ENCODE peak calls at places on chromosomes 11 and 22, in four cellular contexts. L is K562, S is HepG2, R is GM12878. M is an unnamed sample.

GRCh38 chr11:121112498-121113455 is 11.7 kb downstream of the TECTA start:
- DNase-seq in R (no peak), L (peak), S (peak), M (peak)

GRCh38 chr11:33373636-33374035 is 116.5 kb downstream of the HIPK3 start:
- DNase-seq in L (no peak), R (no peak), S (no peak), M (no peak)

GRCh38 chr11:11988862-11989261 is 19.6 kb downstream of the DKK3 start:
- DNase-seq in S (peak), R (no peak), L (no peak), M (no peak)

GRCh38 chr11:2585566-2586090 is 114.2 kb downstream of the KCNQ1OT1 start:
- DNase-seq in L (no peak), S (no peak), R (no peak), M (peak)

GRCh38 chr11:116420030-116420429 is 352.8 kb downstream of the BUD13 start:
- DNase-seq in R (no peak), L (no peak), S (no peak), M (no peak)

GRCh38 chr11:75492181-75492820 is 33.4 kb downstream of the GDPD5 start:
- DNase-seq in L (peak), S (no peak), R (no peak), M (no peak)

GRCh38 chr11:76444065-76444383 is 794 bp upstream of the EMSY start:
- DNase-seq in L (no peak), R (no peak), S (no peak), M (no peak)

GRCh38 chr22:36599771-36600170 is 70.8 kb upstream of the EIF3D start:
- DNase-seq in R (no peak), S (no peak), L (no peak), M (no peak)

GRCh38 chr11:87603887-87604286 is 566.2 kb downstream of the TMEM135 start:
- DNase-seq in R (no peak), S (no peak), L (no peak), M (no peak)

GRCh38 chr22:44746836-44747519 is 5.4 kb upstream of the ARHGAP8 start:
- DNase-seq in L (no peak), S (peak), R (no peak), M (no peak)

GRCh38 chr11:34570584-34570983 is 50.3 kb upstream of the EHF start:
- DNase-seq in L (no peak), R (no peak), S (no peak), M (peak)

GRCh38 chr11:3687399-3687798 is 16.2 kb upstream of the CHRNA10 start:
- DNase-seq in R (no peak), S (no peak), L (no peak), M (no peak)

GRCh38 chr11:76962583-76963416 is 71.4 kb upstream of the B3GNT6 start:
- DNase-seq in S (peak), R (peak), L (no peak), M (no peak)

GRCh38 chr22:37504964-37505363 is 14.3 kb downstream of the CARD10 start:
- DNase-seq in R (no peak), L (no peak), S (no peak), M (no peak)

GRCh38 chr11:19953342-19953741 is 206.9 kb downstream of the DBX1 start:
- DNase-seq in R (no peak), L (no peak), S (peak), M (no peak)

GRCh38 chr22:44023404-44024287 is 456 bp upstream of the PARVB start:
- DNase-seq in S (no peak), L (peak), R (no peak), M (peak)

GRCh38 chr22:44365832-44366231 is 53.1 kb upstream of the SHISAL1 start:
- DNase-seq in R (no peak), S (no peak), L (no peak), M (no peak)

GRCh38 chr11:78419327-78419726 is 1.7 kb upstream of the GAB2 start:
- DNase-seq in S (no peak), R (no peak), L (no peak), M (no peak)

GRCh38 chr22:23012081-23012622 is 58.2 kb upstream of the GNAZ start:
- DNase-seq in L (peak), R (peak), S (no peak), M (no peak)

GRCh38 chr22:23008887-23009286 is 61.4 kb upstream of the GNAZ start:
- DNase-seq in S (no peak), R (no peak), L (no peak), M (no peak)

GRCh38 chr22:23011105-23011674 is 59.1 kb upstream of the GNAZ start:
- DNase-seq in S (no peak), R (no peak), L (peak), M (no peak)

GRCh38 chr22:23010430-23010829 is 59.9 kb upstream of the GNAZ start:
- DNase-seq in R (no peak), L (peak), S (no peak), M (no peak)

GRCh38 chr22:23007823-23008222 is 62.5 kb upstream of the GNAZ start:
- DNase-seq in S (no peak), L (peak), R (no peak), M (no peak)
- TF ChIP-seq FOXM1 in S (no peak), L (no peak), R (no peak), M (no peak)

DNA sequence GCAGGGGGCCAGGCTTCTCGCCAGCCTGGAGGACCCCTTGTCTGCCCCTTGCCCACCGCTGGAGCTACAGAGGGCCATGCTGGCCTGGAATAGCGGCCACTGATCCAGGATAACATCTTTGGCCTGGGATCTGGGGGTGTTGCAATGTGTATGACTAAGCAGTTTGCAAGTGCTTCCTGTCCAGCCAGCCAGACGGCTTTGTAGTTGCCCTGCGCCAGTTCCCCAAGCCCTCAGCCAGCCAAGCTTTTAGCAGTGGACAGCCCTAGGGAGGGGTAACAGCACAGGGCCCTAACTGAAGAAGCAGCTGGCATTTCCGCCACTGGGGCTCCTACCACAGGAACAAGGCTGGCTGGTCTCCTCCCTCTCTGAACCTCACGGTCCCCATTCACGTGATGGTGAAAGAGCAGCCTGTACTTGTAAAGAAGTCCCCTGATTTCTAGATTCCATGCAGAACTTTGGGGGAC is 32.1 kb downstream of the UQCR10 start:
- DNase-seq in R (no peak), L (peak), S (peak), M (peak)
- H2AFZ ChIP-seq in R (no peak), L (peak), S (no peak), M (peak)

GRCh38 chr22:33023119-33023827 is 34.9 kb downstream of the SYN3 start:
- DNase-seq in L (no peak), R (no peak), S (no peak), M (no peak)
- TF ChIP-seq USF2 in L (no peak), R (no peak), S (no peak), M (no peak)

DNA sequence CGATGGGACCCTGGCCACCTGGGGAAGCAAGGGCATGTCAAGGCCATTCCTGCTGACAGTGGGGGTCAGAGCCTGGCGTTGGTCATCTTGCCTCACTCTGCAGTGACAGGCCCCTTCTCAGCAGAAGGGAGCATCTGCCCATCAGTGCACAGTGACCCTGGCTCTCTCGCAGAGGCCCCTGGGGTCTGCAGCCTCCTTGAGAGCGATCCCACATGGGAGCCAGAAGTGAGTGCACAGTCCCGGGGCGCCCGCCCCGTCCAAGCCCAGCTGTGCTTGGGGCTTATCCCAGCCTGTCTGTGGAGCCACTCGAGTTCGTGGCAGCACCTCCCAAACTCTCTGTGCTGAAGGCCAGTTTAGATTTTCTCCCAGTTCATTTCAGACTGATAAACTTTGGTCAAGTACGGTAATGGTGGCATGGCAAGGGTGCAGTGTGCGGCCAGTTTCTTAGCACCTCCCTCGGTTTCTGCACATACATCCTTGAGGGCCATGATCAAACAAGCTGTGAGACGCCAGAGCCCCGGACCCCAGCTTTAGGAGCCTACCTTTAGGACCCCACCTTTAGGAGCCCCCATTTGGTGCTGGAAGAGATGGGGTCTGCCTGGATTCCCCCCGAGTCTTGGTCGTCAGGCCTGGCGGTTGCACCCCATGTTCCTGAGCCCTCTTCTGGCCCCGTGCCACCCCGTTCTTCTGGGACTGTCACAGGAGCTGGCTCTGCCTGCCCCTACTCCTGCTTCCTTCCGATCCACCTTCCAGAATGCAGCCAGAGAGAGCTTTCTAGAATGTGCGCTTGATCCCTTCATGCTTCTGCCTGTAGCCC is 369.4 kb downstream of the TBC1D22A start:
- DNase-seq in L (no peak), S (no peak), R (no peak), M (no peak)
- TF ChIP-seq FOXM1 in L (no peak), S (no peak), R (no peak), M (no peak)

GRCh38 chr11:83895516-83895915 is 609.3 kb upstream of the CCDC90B start:
- DNase-seq in R (no peak), L (no peak), S (no peak), M (no peak)
- H2AFZ ChIP-seq in R (no peak), L (no peak), S (no peak), M (no peak)

GRCh38 chr11:106461148-106461547 is 383.7 kb downstream of the AASDHPPT start:
- DNase-seq in R (no peak), S (no peak), L (no peak), M (no peak)

GRCh38 chr11:106461839-106462545 is 384.5 kb downstream of the AASDHPPT start:
- DNase-seq in R (no peak), S (peak), L (no peak), M (no peak)

GRCh38 chr11:106459135-106459534 is 381.7 kb downstream of the AASDHPPT start:
- DNase-seq in S (no peak), L (no peak), R (no peak), M (no peak)

GRCh38 chr11:106456651-106457050 is 379.2 kb downstream of the AASDHPPT start:
- DNase-seq in S (no peak), R (no peak), L (no peak), M (no peak)

GRCh38 chr11:106457727-106458126 is 380.3 kb downstream of the AASDHPPT start:
- DNase-seq in R (no peak), S (peak), L (no peak), M (no peak)
- TF ChIP-seq USF2 in R (no peak), S (no peak), L (no peak), M (no peak)

GRCh38 chr11:45079943-45080719 is 66.3 kb upstream of the PRDM11 start:
- DNase-seq in R (no peak), L (no peak), S (no peak), M (no peak)
- TF ChIP-seq FOXM1 in R (no peak), L (no peak), S (no peak), M (no peak)

DNA sequence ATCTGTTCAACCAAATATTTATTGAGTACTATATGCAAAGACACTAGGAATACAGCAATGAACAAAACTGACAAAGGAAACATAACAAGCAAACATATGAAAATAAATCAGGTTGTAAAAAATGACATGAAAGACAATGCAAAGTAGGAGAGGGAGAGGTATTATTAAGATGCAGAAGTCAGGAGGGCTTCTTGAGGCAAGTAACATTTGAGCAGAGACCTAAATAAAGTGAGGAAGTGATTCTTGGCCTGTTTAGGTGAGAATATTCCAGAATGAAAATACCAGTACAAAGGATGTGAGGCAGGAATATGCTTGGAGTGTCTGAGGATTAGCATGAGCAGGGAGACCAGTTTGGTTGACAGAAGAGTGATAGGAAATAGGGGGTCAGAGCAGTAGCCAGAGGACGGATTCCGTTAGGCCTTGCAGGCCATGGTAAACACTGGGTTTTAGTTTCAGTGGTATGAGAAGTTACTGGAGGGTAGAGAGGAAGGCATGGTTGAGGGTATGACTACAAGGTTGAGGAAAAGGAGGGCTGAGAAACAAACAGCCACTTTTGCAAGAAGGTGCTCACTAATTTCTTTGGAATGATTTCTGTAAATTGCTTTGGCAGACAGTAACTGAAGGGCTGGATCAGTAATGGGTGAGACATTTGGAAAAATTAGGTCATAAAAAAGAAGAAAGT is 191.8 kb downstream of the SWAP70 start:
- DNase-seq in L (no peak), S (no peak), R (peak), M (no peak)
- H2AFZ ChIP-seq in L (no peak), S (no peak), R (no peak), M (no peak)

DNA sequence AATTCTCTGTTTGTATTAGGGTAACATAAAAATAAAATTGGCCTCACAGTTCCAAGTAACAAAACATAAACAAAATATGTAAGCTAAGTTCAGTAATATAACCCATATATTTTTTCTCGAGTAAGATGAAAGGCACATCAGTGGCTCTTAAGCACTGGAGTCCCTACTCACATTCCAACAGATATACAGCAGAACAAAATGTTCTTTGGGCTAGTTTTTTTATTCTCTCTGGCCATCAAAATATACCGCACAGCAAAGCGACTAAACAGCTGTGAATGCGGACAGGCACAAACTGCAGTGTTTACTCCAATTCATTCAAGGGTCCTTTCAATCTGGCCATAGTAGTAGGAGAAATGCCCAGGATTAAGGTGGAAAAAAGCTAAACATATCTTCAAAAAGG is 4.6 kb downstream of the CDON start:
- DNase-seq in R (no peak), S (no peak), L (no peak), M (no peak)
- TF ChIP-seq USF2 in R (no peak), S (no peak), L (no peak), M (no peak)